ENCODE peak calls at places on chromosomes 4 and X, in seven cellular contexts. G, I, A, L, V, O and H are unnamed samples.

GRCh38 chr4:15234585-15235126 is 193.2 kb upstream of the C1QTNF7 start:
- DNase-seq in G (no peak), I (no peak), A (no peak), L (no peak), V (no peak), O (no peak), H (no peak)

GRCh38 chr4:2745981-2746806 is 9.9 kb downstream of the TNIP2 start:
- DNase-seq in G (peak; percentile 36), I (peak; percentile 41), A (peak; percentile 79), L (no peak), V (peak; percentile 80), O (peak; percentile 92), H (peak; percentile 90)

GRCh38 chrX:97057349-97057909 is 173.7 kb downstream of the RPA4 start:
- DNase-seq in G (no peak), I (no peak), A (no peak), L (no peak), V (no peak), O (no peak), H (no peak)

GRCh38 chrX:106726485-106727437 is at the start of gene RNF128:
- DNase-seq in G (peak; percentile 24), I (no peak), A (no peak), L (peak; percentile 83), V (no peak), O (peak; percentile 78), H (peak; percentile 66)

GRCh38 chr4:149306537-149306936 is 509.1 kb downstream of the IQCM start:
- DNase-seq in G (no peak), I (no peak), A (no peak), L (no peak), V (no peak), O (no peak), H (no peak)

GRCh38 chrX:10011991-10012390 is 44.8 kb downstream of the CLDN34 start:
- DNase-seq in G (no peak), I (no peak), A (no peak), L (peak; percentile 68), V (no peak), O (no peak), H (no peak)

GRCh38 chr4:142558851-142559250 is 287.2 kb downstream of the INPP4B start:
- DNase-seq in G (no peak), I (no peak), A (no peak), L (no peak), V (no peak), O (no peak), H (no peak)

GRCh38 chrX:17738002-17738713 is 865 bp downstream of the SCML1 start:
- DNase-seq in G (no peak), I (no peak), A (peak; percentile 20), L (peak; percentile 74), V (peak; percentile 16), O (peak; percentile 82), H (peak; percentile 80)

GRCh38 chrX:2610246-2611170 is 80.6 kb upstream of the CD99 start:
- DNase-seq in G (no peak), I (no peak), A (no peak), L (no peak), V (no peak), O (no peak), H (no peak)

GRCh38 chr4:140635606-140636005 is 66.8 kb upstream of the UCP1 start:
- DNase-seq in G (peak; percentile 10), I (no peak), A (no peak), L (peak; percentile 73), V (no peak), O (peak; percentile 71), H (no peak)

GRCh38 chr4:8228319-8229250 is 29.5 kb downstream of the SH3TC1 start:
- DNase-seq in G (peak; percentile 26), I (peak; percentile 35), A (peak; percentile 59), L (peak; percentile 92), V (peak; percentile 86), O (peak; percentile 90), H (peak; percentile 92)

GRCh38 chrX:153725039-153725831 is 579 bp downstream of the ABCD1 start:
- DNase-seq in G (no peak), I (no peak), A (no peak), L (no peak), V (no peak), O (peak; percentile 75), H (peak; percentile 88)

GRCh38 chr4:27759621-27760020 is 899.0 kb downstream of the STIM2 start:
- DNase-seq in G (no peak), I (no peak), A (no peak), L (no peak), V (no peak), O (no peak), H (no peak)

GRCh38 chrX:48076343-48076742 is 4.9 kb upstream of the ZNF630 start:
- DNase-seq in G (no peak), I (no peak), A (no peak), L (no peak), V (no peak), O (no peak), H (no peak)

GRCh38 chr4:162727232-162727631 is 439.5 kb downstream of the NAF1 start:
- DNase-seq in G (no peak), I (peak; percentile 14), A (no peak), L (no peak), V (no peak), O (no peak), H (no peak)

GRCh38 chr4:1029957-1030520 is 18.6 kb downstream of the FGFRL1 start:
- DNase-seq in G (no peak), I (peak; percentile 56), A (no peak), L (no peak), V (no peak), O (no peak), H (no peak)

GRCh38 chrX:11470231-11470630 is 177.0 kb downstream of the AMELX start:
- DNase-seq in G (no peak), I (no peak), A (no peak), L (no peak), V (no peak), O (no peak), H (no peak)

GRCh38 chr4:74948279-74948678 is 15.4 kb downstream of the PARM1 start:
- DNase-seq in G (no peak), I (no peak), A (no peak), L (no peak), V (no peak), O (no peak), H (no peak)

GRCh38 chrX:49171752-49172279 is at the start of gene PLP2:
- DNase-seq in G (no peak), I (peak; percentile 49), A (peak; percentile 63), L (peak; percentile 76), V (peak; percentile 65), O (peak; percentile 86), H (peak; percentile 90)

GRCh38 chrX:3052864-3053263 is 11.6 kb downstream of the ARSF start:
- DNase-seq in G (no peak), I (no peak), A (no peak), L (no peak), V (no peak), O (no peak), H (no peak)

GRCh38 chr4:4801013-4801412 is 58.5 kb upstream of the MSX1 start:
- DNase-seq in G (no peak), I (no peak), A (no peak), L (no peak), V (no peak), O (no peak), H (no peak)

GRCh38 chr4:147640331-147640730 is 23.1 kb downstream of the TMEM184C start:
- DNase-seq in G (no peak), I (no peak), A (no peak), L (no peak), V (no peak), O (no peak), H (no peak)

GRCh38 chrX:71637848-71638247 is 19.5 kb upstream of the CXCR3 start:
- DNase-seq in G (no peak), I (peak; percentile 22), A (no peak), L (no peak), V (no peak), O (no peak), H (no peak)

GRCh38 chrX:19991350-19991718 is 473 bp upstream of the BCLAF3 start:
- DNase-seq in G (no peak), I (no peak), A (no peak), L (no peak), V (no peak), O (no peak), H (no peak)
- H3K4me3 ChIP-seq in G (peak overlapping the region; percentile 76), I (peak overlapping the region; percentile 15), A (peak overlapping the region; percentile 48), L (peak overlapping the region; percentile 31), V (peak overlapping the region; percentile 67), O (peak overlapping the region; percentile 56), H (no peak overlapping the region)

DNA sequence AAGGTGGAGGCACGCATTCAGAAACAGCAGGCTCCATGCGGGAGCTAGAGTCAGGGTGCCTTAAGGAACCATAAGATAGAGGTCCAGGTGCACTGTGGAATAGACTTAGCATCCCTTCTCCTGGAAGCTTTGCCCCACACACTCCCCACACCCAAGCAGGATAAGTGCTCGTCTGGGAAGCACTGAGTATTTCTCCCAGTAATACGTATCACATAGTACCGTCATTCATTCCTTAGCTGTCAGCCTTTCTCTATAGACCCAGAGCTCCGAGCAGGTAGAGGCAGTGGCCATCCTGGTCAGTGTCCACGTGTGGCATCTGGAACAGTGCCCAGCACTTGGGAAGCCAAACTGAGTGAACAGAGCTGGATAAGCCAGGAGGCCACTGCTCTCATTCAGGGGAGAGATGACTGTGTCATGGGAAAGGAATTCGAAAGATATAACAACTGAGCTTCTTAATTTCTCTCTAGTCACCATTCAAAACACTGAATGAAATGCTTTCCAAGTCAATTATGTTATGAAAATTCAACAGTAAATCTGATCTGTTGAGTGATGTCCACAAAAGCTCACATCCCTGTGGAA is 9.9 kb downstream of the APBB2 start:
- DNase-seq in G (no peak), I (no peak), A (no peak), L (no peak), V (no peak), O (no peak), H (no peak)
- H3K4me3 ChIP-seq in G (no peak overlapping the region), I (no peak overlapping the region), A (no peak overlapping the region), L (no peak overlapping the region), V (no peak overlapping the region), O (no peak overlapping the region), H (no peak overlapping the region)

GRCh38 chr4:124277691-124278090 is 434.8 kb downstream of the ANKRD50 start:
- DNase-seq in G (no peak), I (no peak), A (no peak), L (no peak), V (no peak), O (no peak), H (no peak)
- H3K4me3 ChIP-seq in G (no peak overlapping the region), I (no peak overlapping the region), A (no peak overlapping the region), L (no peak overlapping the region), V (no peak overlapping the region), O (no peak overlapping the region), H (no peak overlapping the region)

DNA sequence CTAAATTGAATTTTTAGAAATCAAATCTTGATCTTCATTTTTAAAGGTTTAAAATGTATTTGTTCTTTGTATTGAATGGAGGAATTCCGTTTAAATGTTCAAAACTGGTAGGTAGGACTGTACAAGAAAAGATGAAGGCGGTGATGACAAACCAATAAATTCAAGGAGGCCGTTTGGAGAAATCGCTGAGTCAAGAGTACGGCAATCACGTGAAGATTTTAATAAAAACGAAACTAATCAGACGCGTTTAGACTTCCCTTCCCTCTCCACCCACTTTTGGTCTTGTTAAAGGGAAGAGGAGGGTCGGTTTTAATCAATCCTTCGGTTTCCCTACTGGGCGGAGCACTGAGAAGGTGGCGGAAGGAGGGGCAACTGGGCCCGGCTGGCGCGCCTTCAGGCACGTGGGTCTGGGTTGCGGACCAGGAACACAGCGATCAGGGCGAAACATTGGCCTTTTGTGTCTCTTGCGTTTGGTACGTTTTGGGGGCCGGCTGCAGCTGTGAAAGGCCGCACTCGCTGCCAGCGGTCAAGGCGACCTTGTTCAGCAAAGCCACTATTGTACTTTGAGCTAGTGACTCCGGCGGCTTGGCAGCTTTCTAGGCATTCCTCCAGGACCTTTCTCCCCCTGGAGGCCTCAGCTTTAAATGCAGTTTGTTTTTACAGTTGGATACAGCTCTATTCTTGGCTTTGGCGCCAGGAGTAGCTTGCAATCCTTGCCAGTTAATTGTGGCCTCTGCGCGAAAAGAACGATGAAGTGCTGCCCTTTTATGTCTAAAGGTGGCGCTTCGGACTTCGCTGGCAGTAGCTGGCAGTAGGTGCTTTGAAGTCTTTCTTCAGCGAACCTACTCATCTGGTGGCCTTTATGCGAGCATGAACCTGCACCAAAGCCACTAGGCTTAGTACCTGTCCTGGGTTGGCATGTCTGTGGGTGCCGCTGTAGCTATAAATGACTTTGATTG is 16.7 kb upstream of the LAMP2 start:
- DNase-seq in G (peak; percentile 70), I (peak; percentile 70), A (peak; percentile 44), L (peak; percentile 79), V (peak; percentile 50), O (peak; percentile 84), H (peak; percentile 89)
- H3K4me3 ChIP-seq in G (peak overlapping the region; percentile 42), I (peak overlapping the region; percentile 34), A (peak overlapping the region; percentile 60), L (peak overlapping the region; percentile 54), V (peak overlapping the region; percentile 58), O (peak overlapping the region; percentile 72), H (peak overlapping the region; percentile 44)